ENCODE peak calls at places on chromosomes 13 and 19, in four cellular contexts. One of them, this sample, is unnamed.

GRCh38 chr13:50990540-50991506 is 81.2 kb downstream of the RNASEH2B start:
- DNase-seq in cardiac muscle cell: peak
- DNase-seq in AG09309: peak
- DNase-seq in stimulated activated CD8-positive, alpha-beta memory T cell treated with anti-CD3 and anti-CD28 coated beads, Interleukin-2, amount 100 ng/mL, for 1 hour: no peak
- DNase-seq in this sample: no peak

GRCh38 chr13:113973218-113974164 is at the start of gene C13orf46:
- DNase-seq in cardiac muscle cell: no peak
- DNase-seq in AG09309: no peak
- DNase-seq in stimulated activated CD8-positive, alpha-beta memory T cell treated with anti-CD3 and anti-CD28 coated beads, Interleukin-2, amount 100 ng/mL, for 1 hour: no peak
- DNase-seq in this sample: no peak

GRCh38 chr19:8611890-8612806 is 1.6 kb upstream of the ADAMTS10 start:
- DNase-seq in cardiac muscle cell: no peak
- DNase-seq in AG09309: peak
- DNase-seq in stimulated activated CD8-positive, alpha-beta memory T cell treated with anti-CD3 and anti-CD28 coated beads, Interleukin-2, amount 100 ng/mL, for 1 hour: no peak
- DNase-seq in this sample: no peak

GRCh38 chr19:12913011-12913561 is 6.0 kb downstream of the SYCE2 start:
- DNase-seq in cardiac muscle cell: peak
- DNase-seq in AG09309: no peak
- DNase-seq in stimulated activated CD8-positive, alpha-beta memory T cell treated with anti-CD3 and anti-CD28 coated beads, Interleukin-2, amount 100 ng/mL, for 1 hour: no peak
- DNase-seq in this sample: no peak

GRCh38 chr13:35648109-35648508 is 171.6 kb upstream of the MAB21L1 start:
- DNase-seq in cardiac muscle cell: no peak
- DNase-seq in AG09309: no peak
- DNase-seq in stimulated activated CD8-positive, alpha-beta memory T cell treated with anti-CD3 and anti-CD28 coated beads, Interleukin-2, amount 100 ng/mL, for 1 hour: no peak
- DNase-seq in this sample: no peak

GRCh38 chr13:113835461-113836274 is 28.2 kb downstream of the GAS6 start:
- DNase-seq in cardiac muscle cell: no peak
- DNase-seq in AG09309: peak
- DNase-seq in stimulated activated CD8-positive, alpha-beta memory T cell treated with anti-CD3 and anti-CD28 coated beads, Interleukin-2, amount 100 ng/mL, for 1 hour: no peak
- DNase-seq in this sample: no peak

GRCh38 chr19:33000510-33000909 is 28.5 kb downstream of the FAAP24 start:
- DNase-seq in cardiac muscle cell: no peak
- DNase-seq in AG09309: no peak
- DNase-seq in stimulated activated CD8-positive, alpha-beta memory T cell treated with anti-CD3 and anti-CD28 coated beads, Interleukin-2, amount 100 ng/mL, for 1 hour: no peak
- DNase-seq in this sample: no peak

GRCh38 chr19:31296741-31297390 is 52.4 kb downstream of the TSHZ3 start:
- DNase-seq in cardiac muscle cell: no peak
- DNase-seq in AG09309: no peak
- DNase-seq in stimulated activated CD8-positive, alpha-beta memory T cell treated with anti-CD3 and anti-CD28 coated beads, Interleukin-2, amount 100 ng/mL, for 1 hour: no peak
- DNase-seq in this sample: no peak

GRCh38 chr13:74839656-74840055 is 642.3 kb downstream of the TBC1D4 start:
- DNase-seq in cardiac muscle cell: no peak
- DNase-seq in AG09309: no peak
- DNase-seq in stimulated activated CD8-positive, alpha-beta memory T cell treated with anti-CD3 and anti-CD28 coated beads, Interleukin-2, amount 100 ng/mL, for 1 hour: no peak
- DNase-seq in this sample: no peak

GRCh38 chr13:34164585-34164984 is 346.6 kb downstream of the RFC3 start:
- DNase-seq in cardiac muscle cell: no peak
- DNase-seq in AG09309: no peak
- DNase-seq in stimulated activated CD8-positive, alpha-beta memory T cell treated with anti-CD3 and anti-CD28 coated beads, Interleukin-2, amount 100 ng/mL, for 1 hour: no peak
- DNase-seq in this sample: no peak

GRCh38 chr19:12733369-12733896 is 1.1 kb downstream of the TRIR start:
- DNase-seq in cardiac muscle cell: no peak
- DNase-seq in AG09309: no peak
- DNase-seq in stimulated activated CD8-positive, alpha-beta memory T cell treated with anti-CD3 and anti-CD28 coated beads, Interleukin-2, amount 100 ng/mL, for 1 hour: no peak
- DNase-seq in this sample: no peak

GRCh38 chr19:20077791-20078463 is at the start of gene ZNF90:
- DNase-seq in cardiac muscle cell: peak
- DNase-seq in AG09309: peak
- DNase-seq in stimulated activated CD8-positive, alpha-beta memory T cell treated with anti-CD3 and anti-CD28 coated beads, Interleukin-2, amount 100 ng/mL, for 1 hour: peak
- DNase-seq in this sample: peak

GRCh38 chr19:42121666-42122069 is 10.6 kb downstream of the POU2F2 start:
- DNase-seq in cardiac muscle cell: no peak
- DNase-seq in AG09309: no peak
- DNase-seq in stimulated activated CD8-positive, alpha-beta memory T cell treated with anti-CD3 and anti-CD28 coated beads, Interleukin-2, amount 100 ng/mL, for 1 hour: peak
- DNase-seq in this sample: no peak

GRCh38 chr13:34506796-34507195 is 435.3 kb upstream of the NBEA start:
- DNase-seq in cardiac muscle cell: no peak
- DNase-seq in AG09309: no peak
- DNase-seq in stimulated activated CD8-positive, alpha-beta memory T cell treated with anti-CD3 and anti-CD28 coated beads, Interleukin-2, amount 100 ng/mL, for 1 hour: no peak
- DNase-seq in this sample: no peak

GRCh38 chr13:106587787-106588186 is 19.9 kb upstream of the ARGLU1 start:
- DNase-seq in cardiac muscle cell: no peak
- DNase-seq in AG09309: no peak
- DNase-seq in stimulated activated CD8-positive, alpha-beta memory T cell treated with anti-CD3 and anti-CD28 coated beads, Interleukin-2, amount 100 ng/mL, for 1 hour: no peak
- DNase-seq in this sample: no peak

GRCh38 chr19:47267350-47267759 is 7.3 kb upstream of the INAFM1 start:
- DNase-seq in cardiac muscle cell: no peak
- DNase-seq in AG09309: no peak
- DNase-seq in stimulated activated CD8-positive, alpha-beta memory T cell treated with anti-CD3 and anti-CD28 coated beads, Interleukin-2, amount 100 ng/mL, for 1 hour: no peak
- DNase-seq in this sample: no peak

GRCh38 chr19:46082728-46083050 is 41.8 kb downstream of the IGFL3 start:
- DNase-seq in cardiac muscle cell: no peak
- DNase-seq in AG09309: no peak
- DNase-seq in stimulated activated CD8-positive, alpha-beta memory T cell treated with anti-CD3 and anti-CD28 coated beads, Interleukin-2, amount 100 ng/mL, for 1 hour: no peak
- DNase-seq in this sample: no peak

GRCh38 chr13:26941345-26942174 is 181.0 kb upstream of the GPR12 start:
- DNase-seq in cardiac muscle cell: no peak
- DNase-seq in AG09309: no peak
- DNase-seq in stimulated activated CD8-positive, alpha-beta memory T cell treated with anti-CD3 and anti-CD28 coated beads, Interleukin-2, amount 100 ng/mL, for 1 hour: no peak
- DNase-seq in this sample: no peak